ENCODE peak calls at places on chromosomes 3 and 15, in five cellular contexts. I is cardiac fibroblast, H is suprapubic skin, C is hepatocyte, W is lung. F is an unnamed sample.

GRCh38 chr3:126049289-126050049 is 34.5 kb downstream of the SLC41A3 start:
- DNase-seq in I (no peak), H (peak), C (no peak), W (no peak), F (no peak)

GRCh38 chr3:190384241-190384863 is 3.6 kb upstream of the CLDN16 start:
- DNase-seq in H (no peak), W (peak), C (peak), I (peak), F (no peak)

GRCh38 chr3:155442066-155442465 is 148.6 kb upstream of the STRIT1 start:
- DNase-seq in I (no peak), C (no peak), H (no peak), W (no peak), F (no peak)

GRCh38 chr15:73936181-73936580 is 9.9 kb downstream of the LOXL1 start:
- DNase-seq in W (no peak), I (peak), C (peak), H (no peak), F (no peak)

GRCh38 chr3:24829632-24830229 is 335.1 kb upstream of the THRB start:
- DNase-seq in W (peak), C (peak), I (no peak), H (no peak), F (no peak)

GRCh38 chr15:27675571-27675970 is 423.5 kb downstream of the OCA2 start:
- DNase-seq in I (no peak), C (no peak), W (no peak), H (no peak), F (no peak)

GRCh38 chr3:113431811-113432210 is 9.5 kb downstream of the CFAP44 start:
- DNase-seq in C (no peak), H (no peak), W (no peak), I (peak), F (no peak)

GRCh38 chr3:66039590-66039887 is 821 bp upstream of the MAGI1 start:
- DNase-seq in C (peak), I (peak), H (no peak), W (no peak), F (no peak)

GRCh38 chr3:52108302-52109232 is 45.7 kb downstream of the POC1A start:
- DNase-seq in I (peak), W (no peak), H (no peak), C (no peak), F (no peak)

GRCh38 chr3:49006591-49007067 is 562 bp upstream of the WDR6 start:
- DNase-seq in W (no peak), I (peak), C (peak), H (no peak), F (peak)

GRCh38 chr3:39910828-39911464 is 101.5 kb downstream of the MYRIP start:
- DNase-seq in I (peak), C (peak), W (no peak), H (no peak), F (no peak)

GRCh38 chr15:38818156-38818745 is 253.6 kb upstream of the RASGRP1 start:
- DNase-seq in I (no peak), H (no peak), W (no peak), C (no peak), F (no peak)

GRCh38 chr3:101362408-101362807 is 42.0 kb upstream of the IMPG2 start:
- DNase-seq in H (no peak), W (no peak), C (no peak), I (no peak), F (no peak)

GRCh38 chr3:14244521-14244920 is 65.9 kb downstream of the LSM3 start:
- DNase-seq in H (peak), I (no peak), C (no peak), W (no peak), F (no peak)

GRCh38 chr15:67409175-67409574 is 111.8 kb upstream of the C15orf61 start:
- DNase-seq in H (no peak), I (no peak), C (no peak), W (no peak), F (no peak)

GRCh38 chr3:49912787-49913375 is 9.2 kb upstream of the MST1R start:
- DNase-seq in C (no peak), H (no peak), I (no peak), W (no peak), F (no peak)

GRCh38 chr3:145639880-145640279 is 521.1 kb downstream of the PLOD2 start:
- DNase-seq in H (no peak), C (peak), I (no peak), W (no peak), F (no peak)

GRCh38 chr15:49145651-49146609 is 9.5 kb downstream of the COPS2 start:
- DNase-seq in I (peak), C (peak), H (no peak), W (no peak), F (no peak)

GRCh38 chr3:72205297-72205696 is 420.3 kb upstream of the PROK2 start:
- DNase-seq in W (no peak), I (no peak), C (no peak), H (no peak), F (no peak)

GRCh38 chr3:34183581-34184313 is 385.3 kb downstream of the PDCD6IP start:
- DNase-seq in I (no peak), C (no peak), H (no peak), W (no peak), F (no peak)

GRCh38 chr3:121648219-121648958 is 12.3 kb downstream of the HCLS1 start:
- DNase-seq in I (peak), H (no peak), W (no peak), C (no peak), F (no peak)

GRCh38 chr3:187473778-187474406 is 105.7 kb downstream of the RTP4 start:
- DNase-seq in C (no peak), H (no peak), W (no peak), I (no peak), F (no peak)

GRCh38 chr3:15982667-15983145 is 184.9 kb upstream of the ANKRD28 start:
- DNase-seq in W (no peak), C (no peak), H (no peak), I (peak), F (peak)

GRCh38 chr3:31246293-31247062 is 286.2 kb upstream of the STT3B start:
- DNase-seq in I (no peak), W (no peak), C (no peak), H (no peak), F (no peak)

GRCh38 chr3:452221-452620 is 255.7 kb downstream of the CHL1 start:
- DNase-seq in H (no peak), W (no peak), I (no peak), C (no peak), F (no peak)

GRCh38 chr3:128307029-128307633 is 153.8 kb downstream of the EEFSEC start:
- DNase-seq in C (peak), I (no peak), W (no peak), H (no peak), F (no peak)

GRCh38 chr3:183481582-183481981 is 53.2 kb upstream of the MCF2L2 start:
- DNase-seq in C (no peak), W (no peak), H (no peak), I (no peak), F (no peak)

GRCh38 chr3:150183619-150184425 is 213.1 kb upstream of the PFN2 start:
- DNase-seq in H (peak), I (peak), C (peak), W (peak), F (no peak)

GRCh38 chr3:138845771-138846173 is 11.0 kb upstream of the PIK3CB start:
- DNase-seq in W (no peak), H (no peak), C (no peak), I (peak), F (peak)

GRCh38 chr3:160667452-160667851 is 9.5 kb upstream of the ARL14 start:
- DNase-seq in H (no peak), W (no peak), I (no peak), C (peak), F (peak)

GRCh38 chr3:168063122-168063521 is 32.6 kb downstream of the GOLIM4 start:
- DNase-seq in C (no peak), W (no peak), H (no peak), I (no peak), F (no peak)

GRCh38 chr3:184601576-184602405 is 40.2 kb downstream of the EPHB3 start:
- DNase-seq in C (no peak), H (no peak), I (no peak), W (no peak), F (no peak)

GRCh38 chr15:101152914-101153313 is 98.9 kb downstream of the CHSY1 start:
- DNase-seq in H (no peak), I (no peak), C (no peak), W (no peak), F (no peak)

GRCh38 chr15:94670436-94671034 is 439.2 kb downstream of the MCTP2 start:
- DNase-seq in I (peak), C (peak), H (no peak), W (no peak), F (no peak)

GRCh38 chr15:47717036-47717611 is at the start of gene SEMA6D:
- DNase-seq in I (peak), C (peak), H (peak), W (peak), F (peak)
- TF ChIP-seq CTCF in I (no peak), C (peak), H (no peak), W (peak), F (no peak)

GRCh38 chr3:152268501-152269422 is at the start of gene MBNL1:
- DNase-seq in I (peak), H (peak), W (peak), C (peak), F (peak)

GRCh38 chr3:152264378-152264777 is 4.4 kb upstream of the MBNL1 start:
- DNase-seq in C (no peak), I (no peak), H (no peak), W (no peak), F (no peak)

GRCh38 chr3:152267831-152268500 is 763 bp upstream of the MBNL1 start:
- DNase-seq in I (peak), H (no peak), C (no peak), W (no peak), F (no peak)

GRCh38 chr3:152269423-152270144 is 855 bp downstream of the MBNL1 start:
- DNase-seq in C (peak), I (peak), H (peak), W (peak), F (peak)

GRCh38 chr3:152267319-152267689 is 1.4 kb upstream of the MBNL1 start:
- DNase-seq in H (no peak), W (no peak), C (no peak), I (no peak), F (no peak)
- H3K4me3 ChIP-seq in H (peak), W (no peak), C (no peak), I (no peak), F (no peak)

GRCh38 chr3:106542101-106542769 is 673.4 kb upstream of the CBLB start:
- DNase-seq in W (no peak), C (no peak), H (no peak), I (peak), F (no peak)

DNA sequence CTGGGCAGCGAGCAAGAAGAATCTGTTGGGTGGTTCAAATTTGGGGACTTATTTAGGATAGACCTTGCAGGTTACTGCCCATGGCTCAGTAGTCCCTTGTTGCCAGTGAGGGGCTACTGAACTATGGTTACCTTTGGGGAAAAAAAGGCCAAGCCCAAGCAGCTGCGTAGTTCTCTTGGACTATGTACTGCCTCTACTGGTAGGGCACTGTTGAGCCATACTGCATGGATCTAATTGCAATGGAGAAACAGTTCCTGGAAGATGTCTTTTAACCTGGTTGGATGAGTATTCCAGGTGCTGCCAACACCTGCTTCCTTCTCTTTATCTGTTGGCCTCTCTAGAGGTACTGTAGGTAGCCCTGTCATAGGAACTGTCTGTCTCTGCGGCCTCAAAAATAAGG is 671.9 kb upstream of the CBLB start:
- DNase-seq in C (no peak), W (no peak), I (no peak), H (no peak), F (no peak)
- TF ChIP-seq CTCF in C (no peak), W (no peak), I (no peak), H (no peak), F (no peak)

GRCh38 chr15:85583404-85584390 is 203.3 kb downstream of the AKAP13 start:
- DNase-seq in C (no peak), I (peak), H (no peak), W (peak), F (no peak)
- H3K4me3 ChIP-seq in C (no peak), I (peak), H (peak), W (no peak), F (no peak)